ENCODE peak calls at places on chromosomes 2 and 18, in six cellular contexts. J is trophoblast cell, P is neural progenitor cell, V is psoas muscle, W is A549, I is thoracic aorta. M is an unnamed sample.
A peak's percentile ranks its signal among the peaks of the same experiment; 100 is the strongest.

GRCh38 chr2:64276417-64277095 is 132.3 kb upstream of the PELI1 start:
- DNase-seq in V (no peak), P (peak; percentile 35), I (no peak), W (no peak), J (peak; percentile 34), M (no peak)

GRCh38 chr2:27324720-27325119 is 1.8 kb upstream of the MPV17 start:
- DNase-seq in I (no peak), V (no peak), P (no peak), W (no peak), J (no peak), M (no peak)

GRCh38 chr2:207356604-207357003 is 173.2 kb upstream of the CREB1 start:
- DNase-seq in V (no peak), J (no peak), W (no peak), P (no peak), I (no peak), M (no peak)

GRCh38 chr2:185475868-185476267 is 262.7 kb upstream of the FSIP2 start:
- DNase-seq in J (no peak), P (peak; percentile 49), V (no peak), W (no peak), I (no peak), M (no peak)

GRCh38 chr18:29041976-29042375 is 865.0 kb upstream of the CDH2 start:
- DNase-seq in I (no peak), P (no peak), J (no peak), W (no peak), V (no peak), M (no peak)

GRCh38 chr18:5456577-5457466 is 87.0 kb downstream of the EPB41L3 start:
- DNase-seq in V (no peak), P (peak; percentile 81), I (no peak), W (no peak), J (no peak), M (no peak)

GRCh38 chr2:16656784-16657391 is 8.7 kb downstream of the CYRIA start:
- DNase-seq in J (no peak), P (no peak), I (peak; percentile 27), W (no peak), V (peak; percentile 81), M (peak; percentile 49)

GRCh38 chr2:73291461-73292315 is 1.7 kb downstream of the EGR4 start:
- DNase-seq in I (no peak), W (peak; percentile 49), V (no peak), J (no peak), P (peak; percentile 79), M (no peak)

GRCh38 chr2:76128622-76129021 is 417.9 kb upstream of the GCFC2 start:
- DNase-seq in W (no peak), P (no peak), V (no peak), J (no peak), I (no peak), M (no peak)

GRCh38 chr2:98647636-98648035 is 39.2 kb downstream of the UNC50 start:
- DNase-seq in P (no peak), I (no peak), W (no peak), V (no peak), J (peak; percentile 92), M (no peak)

GRCh38 chr2:2699117-2699497 is 368.0 kb upstream of the MYT1L start:
- DNase-seq in I (no peak), V (no peak), W (no peak), P (peak; percentile 38), J (no peak), M (no peak)

GRCh38 chr2:218400167-218400929 is 680 bp downstream of the CTDSP1 start:
- DNase-seq in W (peak; percentile 41), P (peak; percentile 44), V (peak; percentile 43), I (no peak), J (no peak), M (no peak)

GRCh38 chr2:27441958-27442281 is 261 bp upstream of the KRTCAP3 start:
- DNase-seq in J (no peak), V (no peak), P (no peak), W (no peak), I (no peak), M (no peak)

GRCh38 chr2:214577769-214578168 is 166.9 kb downstream of the VWC2L start:
- DNase-seq in W (no peak), P (no peak), V (no peak), I (no peak), J (peak; percentile 17), M (no peak)

GRCh38 chr18:46676162-46676830 is 19.3 kb upstream of the LOXHD1 start:
- DNase-seq in P (no peak), I (no peak), W (no peak), J (no peak), V (no peak), M (no peak)
- H3K27ac ChIP-seq in P (no peak overlapping the region), I (no peak overlapping the region), W (no peak overlapping the region), J (no peak overlapping the region), V (peak overlapping the region; percentile 27), M (no peak overlapping the region)

DNA sequence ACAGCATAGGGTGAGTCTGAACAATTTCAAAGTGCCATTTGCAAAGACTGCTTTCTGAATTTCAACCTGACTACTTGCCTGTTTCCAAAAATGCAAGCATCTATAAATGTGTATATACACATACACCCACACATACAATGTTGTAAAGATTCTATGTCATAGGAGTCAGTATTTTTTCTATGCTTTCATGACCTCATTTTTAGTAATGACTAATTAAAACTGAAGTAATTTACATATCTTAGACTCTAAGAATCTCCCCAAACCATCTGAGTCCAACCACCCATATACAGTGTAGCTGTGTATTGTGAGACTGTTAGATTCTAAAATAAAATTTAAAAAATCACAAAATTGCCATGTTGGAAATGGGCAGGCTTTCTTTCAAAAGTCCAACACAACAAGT is 162.0 kb upstream of the STK17B start:
- DNase-seq in P (no peak), V (no peak), W (no peak), I (no peak), J (no peak), M (no peak)
- H3K27ac ChIP-seq in P (no peak overlapping the region), V (no peak overlapping the region), W (no peak overlapping the region), I (no peak overlapping the region), J (no peak overlapping the region), M (no peak overlapping the region)

DNA sequence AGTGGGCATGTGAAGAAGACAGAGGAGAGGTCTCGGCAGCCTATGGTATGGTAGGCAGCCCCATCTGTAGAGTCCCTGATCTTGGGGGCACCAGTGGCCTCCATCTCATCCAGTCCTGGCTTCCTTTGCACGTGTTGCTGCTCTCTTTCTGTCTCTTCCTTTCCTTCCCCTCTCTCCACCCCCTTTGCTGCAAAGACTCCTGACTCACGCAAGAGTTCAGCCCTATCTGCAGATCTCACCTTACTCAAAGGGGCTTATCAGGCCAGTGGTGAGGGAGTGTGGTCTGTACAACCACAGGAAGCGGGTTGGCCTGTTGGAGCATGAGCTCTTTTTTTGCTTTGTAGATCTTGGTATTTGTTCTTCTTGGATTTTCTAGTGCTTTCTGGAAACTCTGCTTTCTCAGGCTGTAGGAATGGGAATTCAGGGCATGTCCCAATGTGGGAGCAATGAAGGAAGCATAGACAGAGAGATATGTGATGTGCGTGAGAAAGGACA is 14.6 kb upstream of the NT5DC4 start:
- DNase-seq in V (no peak), J (peak; percentile 77), P (no peak), W (no peak), I (no peak), M (no peak)
- H3K27ac ChIP-seq in V (no peak overlapping the region), J (no peak overlapping the region), P (no peak overlapping the region), W (no peak overlapping the region), I (no peak overlapping the region), M (no peak overlapping the region)

DNA sequence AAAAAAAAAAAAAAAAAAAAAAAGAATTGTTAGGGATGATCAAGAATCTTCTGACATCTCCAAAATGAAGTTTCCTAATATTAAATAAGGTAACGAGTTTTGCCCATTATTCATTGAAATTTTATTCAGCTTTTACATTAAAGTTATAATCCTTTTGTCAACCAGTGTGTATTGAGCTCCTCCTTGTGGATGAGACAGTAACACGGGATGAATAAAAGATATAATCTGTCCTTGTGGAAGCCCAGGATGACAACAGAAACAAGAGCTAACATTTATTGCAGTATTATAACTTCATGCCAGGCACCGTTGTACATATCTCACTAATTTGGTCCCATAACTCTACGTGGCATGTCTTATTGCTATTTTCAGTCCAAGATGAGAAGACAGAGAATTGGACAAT is 33.4 kb upstream of the SERPINB7 start:
- DNase-seq in P (no peak), V (no peak), W (no peak), I (no peak), J (peak; percentile 8), M (no peak)
- H3K27ac ChIP-seq in P (no peak overlapping the region), V (no peak overlapping the region), W (no peak overlapping the region), I (no peak overlapping the region), J (no peak overlapping the region), M (no peak overlapping the region)

DNA sequence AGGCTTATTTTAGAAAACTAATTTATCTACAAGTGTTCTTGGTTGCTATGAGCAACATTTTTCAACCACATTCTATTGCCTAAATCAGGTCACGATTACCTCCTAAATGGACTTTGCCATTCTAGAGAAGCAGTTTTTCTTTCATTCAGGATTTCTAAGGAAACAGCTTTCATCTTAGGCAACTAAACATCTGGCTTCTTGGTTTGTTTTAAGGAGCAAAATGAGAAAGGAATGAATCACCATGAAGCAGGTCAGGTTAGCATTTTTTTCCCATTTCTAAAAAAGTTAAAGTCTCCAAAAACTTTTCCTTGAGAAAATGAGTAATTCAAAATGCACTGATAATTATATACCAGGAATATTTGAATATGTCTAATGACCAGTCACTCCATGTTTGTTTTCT is 114.8 kb downstream of the GAREM1 start:
- DNase-seq in V (no peak), W (no peak), J (no peak), P (no peak), I (no peak), M (no peak)
- H3K27ac ChIP-seq in V (no peak overlapping the region), W (no peak overlapping the region), J (no peak overlapping the region), P (no peak overlapping the region), I (peak overlapping the region; percentile 51), M (no peak overlapping the region)

GRCh38 chr18:63135101-63135500 is 184.5 kb downstream of the BCL2 start:
- DNase-seq in P (no peak), W (no peak), I (no peak), J (no peak), V (no peak), M (no peak)
- H3K27ac ChIP-seq in P (no peak overlapping the region), W (no peak overlapping the region), I (no peak overlapping the region), J (no peak overlapping the region), V (no peak overlapping the region), M (no peak overlapping the region)

DNA sequence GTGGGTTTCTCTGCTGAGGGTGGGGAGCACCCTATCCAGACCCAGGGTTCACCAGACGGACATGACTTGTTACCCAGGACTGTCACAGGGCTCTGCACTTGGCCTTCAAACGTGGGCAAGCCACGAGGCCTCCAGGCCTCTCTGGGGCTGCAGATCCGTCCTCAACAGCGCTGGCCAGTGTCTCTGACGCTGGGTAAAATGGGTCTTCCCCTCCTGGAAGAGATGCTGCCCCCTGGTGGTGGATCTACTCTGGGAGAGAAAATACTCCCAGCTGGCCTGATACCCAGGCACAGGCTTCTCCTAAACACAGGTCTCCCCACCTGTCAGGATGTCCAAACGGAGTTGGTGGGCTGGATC is 3.7 kb downstream of the GPR17 start:
- DNase-seq in P (peak; percentile 92), V (peak; percentile 78), J (peak; percentile 82), I (peak; percentile 64), W (peak; percentile 54), M (peak; percentile 73)
- H3K27ac ChIP-seq in P (no peak overlapping the region), V (peak overlapping the region; percentile 15), J (no peak overlapping the region), I (peak overlapping the region; percentile 54), W (peak overlapping the region; percentile 60), M (peak overlapping the region; percentile 48)

M was measured in caudate nucleus.